ENCODE peak calls at places on chromosomes 12 and 14, in six cellular contexts. One of them, this sample, is unnamed.

GRCh38 chr14:62213516-62213915 is 451.3 kb downstream of the SNAPC1 start:
- DNase-seq in NCI-H187: no peak
- DNase-seq in T follicular helper cell: no peak
- DNase-seq in head of caudate nucleus: no peak
- DNase-seq in CD4-positive, CD25-positive, alpha-beta regulatory T cell: no peak
- DNase-seq in amniotic stem cell: no peak
- DNase-seq in this sample: no peak

GRCh38 chr12:94204647-94205247 is 56.4 kb downstream of the PLXNC1 start:
- DNase-seq in CD4-positive, CD25-positive, alpha-beta regulatory T cell: peak
- DNase-seq in head of caudate nucleus: no peak
- DNase-seq in NCI-H187: no peak
- DNase-seq in T follicular helper cell: no peak
- DNase-seq in amniotic stem cell: no peak
- DNase-seq in this sample: no peak

GRCh38 chr14:88043523-88043922 is 38.6 kb downstream of the GPR65 start:
- DNase-seq in CD4-positive, CD25-positive, alpha-beta regulatory T cell: no peak
- DNase-seq in NCI-H187: no peak
- DNase-seq in T follicular helper cell: no peak
- DNase-seq in head of caudate nucleus: no peak
- DNase-seq in amniotic stem cell: no peak
- DNase-seq in this sample: no peak

GRCh38 chr12:115468087-115468510 is 784.1 kb upstream of the TBX3 start:
- DNase-seq in T follicular helper cell: no peak
- DNase-seq in head of caudate nucleus: no peak
- DNase-seq in amniotic stem cell: no peak
- DNase-seq in CD4-positive, CD25-positive, alpha-beta regulatory T cell: no peak
- DNase-seq in NCI-H187: no peak
- DNase-seq in this sample: no peak

GRCh38 chr12:95653761-95654546 is 102.7 kb upstream of the USP44 start:
- DNase-seq in T follicular helper cell: no peak
- DNase-seq in CD4-positive, CD25-positive, alpha-beta regulatory T cell: peak
- DNase-seq in amniotic stem cell: peak
- DNase-seq in head of caudate nucleus: no peak
- DNase-seq in NCI-H187: no peak
- DNase-seq in this sample: peak

GRCh38 chr14:29820785-29821184 is 106.9 kb downstream of the PRKD1 start:
- DNase-seq in amniotic stem cell: no peak
- DNase-seq in CD4-positive, CD25-positive, alpha-beta regulatory T cell: no peak
- DNase-seq in head of caudate nucleus: no peak
- DNase-seq in T follicular helper cell: no peak
- DNase-seq in NCI-H187: no peak
- DNase-seq in this sample: no peak

GRCh38 chr14:80316426-80316825 is 105.1 kb upstream of the DIO2 start:
- DNase-seq in T follicular helper cell: no peak
- DNase-seq in NCI-H187: no peak
- DNase-seq in amniotic stem cell: no peak
- DNase-seq in head of caudate nucleus: no peak
- DNase-seq in CD4-positive, CD25-positive, alpha-beta regulatory T cell: no peak
- DNase-seq in this sample: no peak

GRCh38 chr12:65125975-65126374 is 4.9 kb upstream of the WIF1 start:
- DNase-seq in NCI-H187: no peak
- DNase-seq in T follicular helper cell: no peak
- DNase-seq in CD4-positive, CD25-positive, alpha-beta regulatory T cell: no peak
- DNase-seq in amniotic stem cell: no peak
- DNase-seq in head of caudate nucleus: no peak
- DNase-seq in this sample: no peak

GRCh38 chr14:51539571-51540037 is 112.1 kb upstream of the FRMD6 start:
- DNase-seq in amniotic stem cell: peak
- DNase-seq in T follicular helper cell: no peak
- DNase-seq in head of caudate nucleus: no peak
- DNase-seq in NCI-H187: no peak
- DNase-seq in CD4-positive, CD25-positive, alpha-beta regulatory T cell: no peak
- DNase-seq in this sample: no peak

GRCh38 chr12:7947011-7947410 is 11.0 kb upstream of the SLC2A3 start:
- DNase-seq in amniotic stem cell: no peak
- DNase-seq in head of caudate nucleus: no peak
- DNase-seq in NCI-H187: no peak
- DNase-seq in CD4-positive, CD25-positive, alpha-beta regulatory T cell: no peak
- DNase-seq in T follicular helper cell: no peak
- DNase-seq in this sample: no peak

GRCh38 chr14:23428686-23429495 is 6.6 kb downstream of the MYH7 start:
- DNase-seq in T follicular helper cell: no peak
- DNase-seq in head of caudate nucleus: no peak
- DNase-seq in amniotic stem cell: no peak
- DNase-seq in NCI-H187: no peak
- DNase-seq in CD4-positive, CD25-positive, alpha-beta regulatory T cell: no peak
- DNase-seq in this sample: no peak

GRCh38 chr12:53989227-53990113 is 4.5 kb downstream of the HOXC10 start:
- DNase-seq in NCI-H187: peak
- DNase-seq in amniotic stem cell: peak
- DNase-seq in head of caudate nucleus: peak
- DNase-seq in T follicular helper cell: no peak
- DNase-seq in CD4-positive, CD25-positive, alpha-beta regulatory T cell: no peak
- DNase-seq in this sample: no peak

GRCh38 chr12:26666286-26666685 is 166.7 kb downstream of the ITPR2 start:
- DNase-seq in CD4-positive, CD25-positive, alpha-beta regulatory T cell: no peak
- DNase-seq in NCI-H187: no peak
- DNase-seq in head of caudate nucleus: no peak
- DNase-seq in T follicular helper cell: no peak
- DNase-seq in amniotic stem cell: no peak
- DNase-seq in this sample: no peak

GRCh38 chr12:7144414-7145120 is 14.4 kb downstream of the CLSTN3 start:
- DNase-seq in amniotic stem cell: no peak
- DNase-seq in CD4-positive, CD25-positive, alpha-beta regulatory T cell: peak
- DNase-seq in NCI-H187: no peak
- DNase-seq in head of caudate nucleus: no peak
- DNase-seq in T follicular helper cell: no peak
- DNase-seq in this sample: peak

GRCh38 chr12:53856132-53856531 is 82.5 kb upstream of the HOXC13 start:
- DNase-seq in head of caudate nucleus: no peak
- DNase-seq in CD4-positive, CD25-positive, alpha-beta regulatory T cell: no peak
- DNase-seq in T follicular helper cell: no peak
- DNase-seq in NCI-H187: no peak
- DNase-seq in amniotic stem cell: no peak
- DNase-seq in this sample: no peak

GRCh38 chr12:44476683-44477082 is 399.4 kb downstream of the NELL2 start:
- DNase-seq in head of caudate nucleus: no peak
- DNase-seq in NCI-H187: no peak
- DNase-seq in amniotic stem cell: no peak
- DNase-seq in T follicular helper cell: no peak
- DNase-seq in CD4-positive, CD25-positive, alpha-beta regulatory T cell: no peak
- DNase-seq in this sample: no peak

GRCh38 chr12:107144990-107145389 is 51.6 kb upstream of the CRY1 start:
- DNase-seq in amniotic stem cell: no peak
- DNase-seq in T follicular helper cell: no peak
- DNase-seq in CD4-positive, CD25-positive, alpha-beta regulatory T cell: no peak
- DNase-seq in head of caudate nucleus: no peak
- DNase-seq in NCI-H187: no peak
- DNase-seq in this sample: no peak

GRCh38 chr14:85280074-85280473 is 249.9 kb upstream of the FLRT2 start:
- DNase-seq in NCI-H187: no peak
- DNase-seq in CD4-positive, CD25-positive, alpha-beta regulatory T cell: no peak
- DNase-seq in amniotic stem cell: no peak
- DNase-seq in T follicular helper cell: no peak
- DNase-seq in head of caudate nucleus: no peak
- DNase-seq in this sample: no peak

GRCh38 chr14:94102768-94103482 is 7.6 kb upstream of the IFI27 start:
- DNase-seq in CD4-positive, CD25-positive, alpha-beta regulatory T cell: no peak
- DNase-seq in amniotic stem cell: no peak
- DNase-seq in NCI-H187: no peak
- DNase-seq in head of caudate nucleus: no peak
- DNase-seq in T follicular helper cell: no peak
- DNase-seq in this sample: no peak

GRCh38 chr12:132601171-132601883 is 9.1 kb downstream of the LRCOL1 start:
- DNase-seq in amniotic stem cell: no peak
- DNase-seq in NCI-H187: no peak
- DNase-seq in CD4-positive, CD25-positive, alpha-beta regulatory T cell: no peak
- DNase-seq in head of caudate nucleus: no peak
- DNase-seq in T follicular helper cell: no peak
- DNase-seq in this sample: no peak

GRCh38 chr12:105289114-105289904 is 41.2 kb upstream of the C12orf75 start:
- DNase-seq in amniotic stem cell: no peak
- DNase-seq in head of caudate nucleus: no peak
- DNase-seq in T follicular helper cell: no peak
- DNase-seq in CD4-positive, CD25-positive, alpha-beta regulatory T cell: no peak
- DNase-seq in NCI-H187: no peak
- DNase-seq in this sample: no peak

This sample was measured in B cell.